ENCODE peak calls at places on chromosome 4, in eight cellular contexts. A is dorsolateral prefrontal cortex, I is lung, N is K562, Z is endodermal cell, S is RWPE1, Y is progenitor cell of endocrine pancreas, F is GM13977. V is an unnamed sample.

GRCh38 chr4:118410143-118410542 is 57.3 kb upstream of the PRSS12 start:
- DNase-seq in A (no peak), I (no peak), N (no peak), Z (no peak), S (peak; percentile 52), Y (no peak), F (no peak), V (no peak)

GRCh38 chr4:143599827-143600226 is 86.3 kb downstream of the SMARCA5 start:
- DNase-seq in A (no peak), I (no peak), N (no peak), Z (no peak), S (no peak), Y (no peak), F (no peak), V (no peak)

GRCh38 chr4:119080721-119081541 is 54.7 kb upstream of the MYOZ2 start:
- DNase-seq in A (no peak), I (no peak), N (no peak), Z (no peak), S (no peak), Y (no peak), F (no peak), V (no peak)

GRCh38 chr4:22512306-22512705 is 3.6 kb downstream of the ADGRA3 start:
- DNase-seq in A (no peak), I (no peak), N (no peak), Z (no peak), S (no peak), Y (no peak), F (no peak), V (no peak)

GRCh38 chr4:142683997-142684396 is 162.1 kb downstream of the INPP4B start:
- DNase-seq in A (no peak), I (no peak), N (no peak), Z (no peak), S (no peak), Y (no peak), F (no peak), V (no peak)

GRCh38 chr4:120066182-120066524 is 495 bp downstream of the MAD2L1 start:
- DNase-seq in A (no peak), I (no peak), N (no peak), Z (no peak), S (peak; percentile 36), Y (no peak), F (peak; percentile 52), V (no peak)

GRCh38 chr4:71293705-71294104 is 45.1 kb upstream of the SLC4A4 start:
- DNase-seq in A (no peak), I (no peak), N (no peak), Z (no peak), S (no peak), Y (no peak), F (no peak), V (no peak)

GRCh38 chr4:87977521-87978278 is 2.2 kb downstream of the SPP1 start:
- DNase-seq in A (peak; percentile 73), I (no peak), N (no peak), Z (no peak), S (no peak), Y (no peak), F (no peak), V (no peak)

GRCh38 chr4:139735381-139736256 is 70.0 kb downstream of the MGST2 start:
- DNase-seq in A (no peak), I (no peak), N (no peak), Z (peak; percentile 81), S (no peak), Y (peak; percentile 49), F (peak; percentile 58), V (no peak)

GRCh38 chr4:79241846-79242245 is 84.0 kb downstream of the NAA11 start:
- DNase-seq in A (no peak), I (no peak), N (no peak), Z (peak; percentile 53), S (no peak), Y (no peak), F (no peak), V (no peak)

GRCh38 chr4:6345866-6346265 is 76.2 kb downstream of the WFS1 start:
- DNase-seq in A (no peak), I (no peak), N (no peak), Z (no peak), S (no peak), Y (no peak), F (no peak), V (no peak)

GRCh38 chr4:128635141-128635911 is 174.2 kb upstream of the JADE1 start:
- DNase-seq in A (peak; percentile 84), I (peak; percentile 76), N (peak; percentile 73), Z (peak; percentile 64), S (no peak), Y (peak; percentile 50), F (no peak), V (no peak)

GRCh38 chr4:118967393-118967792 is 78.7 kb downstream of the SYNPO2 start:
- DNase-seq in A (no peak), I (no peak), N (no peak), Z (no peak), S (no peak), Y (no peak), F (no peak), V (no peak)

DNA sequence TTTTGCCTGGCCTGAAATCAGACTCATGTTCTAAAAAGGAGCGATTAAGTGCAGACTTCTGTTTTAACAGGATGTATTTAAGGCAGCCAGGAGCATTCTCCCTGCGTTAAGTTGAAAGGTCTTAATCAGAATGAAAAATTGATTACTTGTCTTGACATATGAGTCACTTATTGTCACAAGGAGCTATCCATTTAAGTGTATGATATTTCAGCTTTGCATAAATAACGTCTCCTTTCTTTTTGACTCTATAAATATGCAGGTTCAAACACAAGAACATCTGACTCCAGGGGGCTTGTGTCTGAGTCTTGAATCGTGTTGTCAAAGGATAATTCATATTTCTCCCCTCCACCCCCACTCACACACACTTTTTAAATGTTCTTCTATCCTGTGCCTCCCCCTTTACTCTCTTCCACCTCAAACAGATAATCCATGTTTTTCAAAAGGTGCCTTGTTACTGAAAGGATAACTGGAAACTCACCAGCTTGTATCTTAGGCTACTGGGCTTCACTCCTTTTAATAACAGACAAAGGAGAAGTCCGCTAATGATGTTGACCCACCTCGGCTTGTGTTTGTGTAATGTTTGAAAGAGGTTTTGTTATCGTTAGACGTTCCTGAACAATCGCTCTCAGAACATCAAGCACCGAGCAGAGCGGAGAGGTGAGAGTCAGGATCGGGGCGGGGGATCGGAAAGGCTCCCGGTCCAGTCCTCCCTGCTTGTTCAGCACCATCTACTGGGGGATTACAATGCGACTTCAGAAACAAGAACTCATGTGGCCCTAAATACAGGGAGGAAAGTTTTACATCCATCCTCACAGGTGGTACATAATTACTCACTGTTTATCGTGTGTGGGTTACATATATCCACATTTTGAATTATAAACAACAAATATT is 107.5 kb upstream of the RPL34 start:
- DNase-seq in A (no peak), I (no peak), N (peak; percentile 74), Z (peak; percentile 77), S (peak; percentile 29), Y (peak; percentile 44), F (no peak), V (no peak)
- TF ChIP-seq CTCF in A (peak; percentile 30), I (peak; percentile 7), N (peak; percentile 55), Z (peak; percentile 69), S (peak; percentile 16), Y (peak; percentile 58), F (peak; percentile 23), V (no peak)

GRCh38 chr4:13248621-13249298 is 235.4 kb downstream of the RAB28 start:
- DNase-seq in A (no peak), I (no peak), N (peak; percentile 7), Z (no peak), S (no peak), Y (no peak), F (no peak), V (no peak)
- TF ChIP-seq CTCF in A (no peak), I (no peak), N (peak; percentile 19), Z (peak; percentile 81), S (no peak), Y (peak; percentile 42), F (no peak), V (peak; percentile 19)

GRCh38 chr4:110484029-110484428 is 8.1 kb downstream of the ENPEP start:
- DNase-seq in A (no peak), I (no peak), N (no peak), Z (no peak), S (no peak), Y (no peak), F (peak; percentile 59), V (no peak)

GRCh38 chr4:110477836-110478235 is 1.9 kb downstream of the ENPEP start:
- DNase-seq in A (no peak), I (no peak), N (no peak), Z (no peak), S (no peak), Y (no peak), F (no peak), V (no peak)

GRCh38 chr4:110480741-110481271 is 4.9 kb downstream of the ENPEP start:
- DNase-seq in A (no peak), I (no peak), N (no peak), Z (no peak), S (no peak), Y (no peak), F (no peak), V (no peak)

GRCh38 chr4:110483516-110483915 is 7.6 kb downstream of the ENPEP start:
- DNase-seq in A (no peak), I (no peak), N (no peak), Z (no peak), S (no peak), Y (no peak), F (no peak), V (no peak)

DNA sequence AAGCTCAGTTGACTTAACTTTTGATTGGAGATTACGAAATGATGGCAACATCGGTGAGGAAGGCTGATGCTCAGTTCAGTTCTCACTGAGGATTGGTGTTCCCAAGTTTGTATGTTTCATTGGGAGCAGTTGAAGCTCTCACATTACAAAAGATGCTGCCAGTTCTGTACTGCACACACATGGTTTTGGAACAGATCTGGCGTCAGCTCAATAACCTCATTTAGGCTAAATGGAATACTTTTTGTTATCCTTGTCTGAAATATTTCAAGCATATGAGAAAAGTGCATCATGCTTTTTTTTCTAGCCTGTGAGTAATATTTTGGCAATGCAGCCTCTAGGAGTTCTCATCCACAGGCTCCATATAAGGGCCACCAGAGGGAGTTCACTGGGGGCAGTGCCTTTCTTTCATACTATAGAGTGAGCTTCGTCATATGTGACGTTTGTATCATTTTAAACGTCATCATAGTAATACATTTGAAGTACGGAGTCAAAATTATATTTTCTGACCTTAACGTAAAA is 4.1 kb downstream of the ENPEP start:
- DNase-seq in A (peak; percentile 41), I (no peak), N (peak; percentile 8), Z (no peak), S (no peak), Y (no peak), F (no peak), V (no peak)
- TF ChIP-seq CTCF in A (no peak), I (no peak), N (peak; percentile 12), Z (peak; percentile 74), S (no peak), Y (no peak), F (no peak), V (no peak)

GRCh38 chr4:48930654-48931053 is 24.1 kb upstream of the OCIAD2 start:
- DNase-seq in A (no peak), I (no peak), N (peak; percentile 26), Z (peak; percentile 61), S (no peak), Y (no peak), F (no peak), V (no peak)

GRCh38 chr4:48937033-48937432 is 30.5 kb upstream of the OCIAD2 start:
- DNase-seq in A (no peak), I (no peak), N (no peak), Z (no peak), S (no peak), Y (no peak), F (no peak), V (no peak)

DNA sequence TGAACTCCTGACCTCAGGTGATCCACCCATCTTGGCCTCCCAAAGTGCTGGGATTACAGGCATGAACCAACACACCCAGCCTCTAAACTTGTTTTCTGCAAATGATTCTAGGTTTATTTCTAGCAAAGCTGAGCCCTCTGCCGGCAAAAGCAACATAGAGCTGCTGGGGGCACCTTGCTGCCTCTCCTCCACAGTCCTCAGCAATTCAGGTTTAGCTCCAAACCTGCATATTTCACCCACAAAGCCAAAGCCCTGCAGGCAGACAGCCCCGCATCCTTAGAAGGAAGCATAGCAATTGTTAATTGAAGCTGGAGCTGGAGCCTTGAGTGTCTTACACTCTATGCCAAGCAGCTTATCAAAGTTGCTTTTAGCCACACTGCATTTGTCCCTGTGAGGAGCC is 24.9 kb upstream of the OCIAD2 start:
- DNase-seq in A (no peak), I (no peak), N (no peak), Z (no peak), S (no peak), Y (no peak), F (no peak), V (no peak)
- TF ChIP-seq CTCF in A (no peak), I (no peak), N (no peak), Z (no peak), S (no peak), Y (no peak), F (no peak), V (peak; percentile 17)

V was measured in D721Med.